ENCODE peak calls at places on chromosomes 4 and X, in four cellular contexts. Z is fibroblast of lung, Y is right lobe of liver, C is IMR-90. J is an unnamed sample. For H3K36me3, the result is how much of the 10 kb centered on the place peaks cover.

GRCh38 chrX:74383611-74384010 is 37.7 kb upstream of the SLC16A2 start:
- DNase-seq in Z (peak), Y (no peak), C (peak), J (peak)

GRCh38 chr4:2827874-2828751 is 15.5 kb upstream of the ADD1 start:
- DNase-seq in Z (no peak), Y (peak), C (no peak), J (no peak)

GRCh38 chrX:11579856-11580595 is 85.7 kb downstream of the ARHGAP6 start:
- DNase-seq in Z (no peak), Y (no peak), C (no peak), J (no peak)

GRCh38 chr4:177441061-177441802 is 1.0 kb downstream of the AGA start:
- DNase-seq in Z (peak), Y (no peak), C (peak), J (no peak)

GRCh38 chr4:188735082-188735481 is 595.8 kb downstream of the TRIML1 start:
- DNase-seq in Z (no peak), Y (no peak), C (no peak), J (no peak)

GRCh38 chr4:167117273-167117672 is 117.0 kb downstream of the SPOCK3 start:
- DNase-seq in Z (no peak), Y (no peak), C (no peak), J (no peak)

GRCh38 chrX:41667631-41668030 is 21.1 kb upstream of the GPR34 start:
- DNase-seq in Z (no peak), Y (no peak), C (no peak), J (no peak)

GRCh38 chrX:40145001-40145631 is 47.4 kb upstream of the BCOR start:
- DNase-seq in Z (no peak), Y (no peak), C (no peak), J (no peak)

GRCh38 chr4:2928242-2929155 is 34.7 kb downstream of the NOP14 start:
- DNase-seq in Z (no peak), Y (peak), C (no peak), J (no peak)

GRCh38 chrX:18927558-18927957 is 56.4 kb downstream of the PHKA2 start:
- DNase-seq in Z (no peak), Y (no peak), C (no peak), J (no peak)

GRCh38 chr4:10577018-10577417 is 107.5 kb downstream of the CLNK start:
- DNase-seq in Z (no peak), Y (no peak), C (no peak), J (no peak)

GRCh38 chr4:143700420-143701352 is at the start of gene FREM3:
- DNase-seq in Z (no peak), Y (peak), C (no peak), J (no peak)

GRCh38 chrX:107825698-107826285 is at the start of gene MID2:
- DNase-seq in Z (peak), Y (peak), C (no peak), J (no peak)

GRCh38 chr4:185112104-185112503 is 31.0 kb upstream of the SLC25A4 start:
- DNase-seq in Z (peak), Y (no peak), C (peak), J (peak)

GRCh38 chr4:113958766-113959540 is 20.5 kb downstream of the ARSJ start:
- DNase-seq in Z (peak), Y (no peak), C (peak), J (peak)

GRCh38 chr4:158155656-158156356 is 17.0 kb downstream of the GASK1B start:
- DNase-seq in Z (no peak), Y (no peak), C (no peak), J (no peak)

GRCh38 chr4:89142691-89143669 is 31.6 kb downstream of the TIGD2 start:
- DNase-seq in Z (no peak), Y (no peak), C (no peak), J (no peak)

GRCh38 chrX:53319614-53320542 is 38.5 kb upstream of the IQSEC2 start:
- DNase-seq in Z (no peak), Y (no peak), C (no peak), J (no peak)

GRCh38 chrX:118530537-118530936 is 34.9 kb downstream of the DOCK11 start:
- DNase-seq in Z (peak), Y (no peak), C (peak), J (no peak)

GRCh38 chr4:82721819-82722423 is 76.7 kb downstream of the SCD5 start:
- DNase-seq in Z (peak), Y (no peak), C (peak), J (no peak)

GRCh38 chrX:21166302-21166982 is 207.8 kb upstream of the CNKSR2 start:
- DNase-seq in Z (peak), Y (no peak), C (peak), J (peak)

GRCh38 chr4:125728568-125728967 is 413.8 kb downstream of the FAT4 start:
- DNase-seq in Z (peak), Y (no peak), C (peak), J (peak)

GRCh38 chr4:89298160-89298559 is 9.4 kb downstream of the GPRIN3 start:
- DNase-seq in Z (no peak), Y (no peak), C (no peak), J (no peak)

GRCh38 chrX:87900320-87900908 is 382.8 kb downstream of the KLHL4 start:
- DNase-seq in Z (no peak), Y (no peak), C (no peak), J (no peak)

GRCh38 chrX:35842657-35843056 is 44.5 kb downstream of the MAGEB16 start:
- DNase-seq in Z (no peak), Y (no peak), C (no peak), J (no peak)

GRCh38 chr4:101348367-101348827 is 1.1 kb upstream of the PPP3CA start:
- DNase-seq in Z (no peak), Y (peak), C (peak), J (no peak)

GRCh38 chr4:56038763-56039162 is 90.0 kb downstream of the CEP135 start:
- DNase-seq in Z (no peak), Y (no peak), C (no peak), J (no peak)

GRCh38 chr4:76850010-76850441 is 47.9 kb downstream of the SOWAHB start:
- DNase-seq in Z (peak), Y (no peak), C (peak), J (peak)

GRCh38 chr4:74267998-74268606 is 40.2 kb upstream of the EPGN start:
- DNase-seq in Z (peak), Y (no peak), C (peak), J (peak)

GRCh38 chr4:100348472-100348871 is 158.2 kb upstream of the DDIT4L start:
- DNase-seq in Z (peak), Y (no peak), C (peak), J (peak)

GRCh38 chr4:68372588-68372987 is 22.7 kb upstream of the YTHDC1 start:
- DNase-seq in Z (no peak), Y (no peak), C (peak), J (no peak)

GRCh38 chr4:27251788-27252187 is 391.1 kb downstream of the STIM2 start:
- DNase-seq in Z (no peak), Y (no peak), C (no peak), J (no peak)

DNA sequence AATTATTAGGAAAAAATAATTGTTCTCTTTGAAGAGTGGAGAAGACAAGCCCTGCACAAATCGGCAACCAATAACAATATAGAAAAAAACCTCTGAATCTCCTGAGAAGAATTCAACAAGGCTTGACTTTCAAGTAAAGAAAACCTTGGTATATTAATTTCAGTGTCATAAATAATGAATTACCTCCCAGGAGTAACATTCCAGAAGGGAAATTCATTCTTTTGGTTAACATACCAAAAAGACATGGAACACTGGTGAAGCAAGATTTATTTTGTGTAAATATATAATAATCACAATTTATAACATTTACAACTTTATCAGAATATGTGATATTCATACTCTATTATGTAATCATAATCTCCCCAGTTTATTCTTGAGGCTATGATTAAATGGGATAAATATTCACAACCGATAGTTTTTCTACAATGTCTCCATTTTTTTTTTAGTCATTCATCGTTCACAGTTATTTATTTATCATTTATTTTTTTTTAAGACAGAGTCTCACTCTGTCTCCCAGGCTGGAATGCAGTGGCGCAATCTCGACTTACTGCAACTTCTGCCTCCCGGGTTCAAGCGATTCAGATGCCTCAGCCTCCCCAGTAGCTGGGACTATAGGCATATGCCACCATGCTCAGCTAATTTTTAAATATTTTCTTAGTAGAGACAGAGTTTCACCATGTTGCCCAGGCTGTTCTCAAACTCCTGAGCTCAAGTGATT is 53.0 kb upstream of the RPS6KA6 start:
- DNase-seq in Z (peak), Y (no peak), C (peak), J (no peak)
- H3K36me3 ChIP-seq in Z (under half), Y (under half), C (under half), J (under half)

DNA sequence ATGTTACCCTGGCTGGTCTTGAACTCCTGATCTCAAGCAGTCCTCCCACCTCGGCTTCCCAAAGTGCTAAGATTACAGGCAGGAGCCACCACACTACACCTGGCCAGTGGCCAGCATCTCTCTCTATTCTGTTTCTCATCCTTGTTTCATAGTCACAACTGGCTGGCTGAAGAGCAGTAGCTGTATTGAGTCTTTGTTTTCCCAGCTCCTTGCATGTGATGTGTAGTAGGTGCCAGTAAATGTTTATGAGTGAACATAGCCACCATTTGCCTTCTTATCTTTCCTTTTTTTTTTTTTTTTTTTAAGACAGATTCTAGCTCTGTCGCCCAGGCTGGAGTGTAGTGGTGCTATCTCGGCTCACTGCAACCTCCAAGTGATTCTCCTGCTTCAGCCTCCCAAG is 23.6 kb downstream of the NUDT9 start:
- DNase-seq in Z (no peak), Y (no peak), C (no peak), J (no peak)
- H3K36me3 ChIP-seq in Z (under half), Y (under half), C (under half), J (under half)

GRCh38 chr4:15066140-15066539 is 63.9 kb downstream of the CPEB2 start:
- DNase-seq in Z (no peak), Y (no peak), C (no peak), J (no peak)
- H3K36me3 ChIP-seq in Z (under half), Y (under half), C (under half), J (under half)

DNA sequence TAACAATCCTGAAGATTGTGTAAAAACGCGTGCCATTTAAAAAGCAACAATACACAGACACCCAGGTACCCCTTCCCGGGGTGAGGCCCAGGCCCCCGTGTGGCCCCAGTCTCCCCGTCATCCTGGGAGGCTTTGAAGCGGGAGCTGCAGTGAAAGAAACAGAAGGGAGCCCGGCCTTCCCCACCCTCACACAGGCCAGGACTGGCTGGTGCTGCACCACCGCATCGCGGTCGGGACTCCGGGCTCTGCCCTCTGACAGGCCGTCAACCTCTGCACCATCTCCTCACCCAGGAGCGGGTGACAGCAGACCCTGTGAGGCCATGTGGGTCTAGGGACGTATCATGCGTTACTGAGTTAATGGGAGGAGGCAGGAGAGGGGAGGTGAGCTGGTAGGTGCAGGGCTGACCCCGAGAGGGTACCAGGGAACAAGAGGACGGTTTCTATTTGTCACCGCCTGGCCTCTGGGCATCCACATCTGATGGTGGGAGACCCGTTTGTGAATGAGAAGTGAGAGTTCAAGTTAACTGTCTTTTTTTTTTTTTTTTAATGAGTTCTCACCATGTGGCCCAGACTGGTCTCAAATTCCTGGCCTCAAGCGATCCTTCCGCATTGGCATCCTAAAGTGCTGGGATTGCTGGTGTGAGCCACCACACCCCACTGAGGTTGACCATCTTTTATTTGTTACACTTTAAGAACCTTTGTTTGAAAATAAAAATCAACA is 27.3 kb downstream of the PIGG start:
- DNase-seq in Z (no peak), Y (no peak), C (no peak), J (no peak)
- H3K36me3 ChIP-seq in Z (under half), Y (under half), C (half or more), J (under half)

GRCh38 chrX:144334577-144334976 is 450.7 kb downstream of the UBE2NL start:
- DNase-seq in Z (no peak), Y (no peak), C (no peak), J (no peak)
- H3K36me3 ChIP-seq in Z (under half), Y (under half), C (under half), J (under half)

GRCh38 chr4:48538358-48538757 is 48.3 kb downstream of the ZAR1 start:
- DNase-seq in Z (no peak), Y (no peak), C (no peak), J (no peak)

GRCh38 chr4:48543796-48544195 is 53.7 kb downstream of the ZAR1 start:
- DNase-seq in Z (no peak), Y (no peak), C (peak), J (no peak)

GRCh38 chr4:48546336-48546735 is 56.3 kb downstream of the ZAR1 start:
- DNase-seq in Z (peak), Y (no peak), C (peak), J (peak)

DNA sequence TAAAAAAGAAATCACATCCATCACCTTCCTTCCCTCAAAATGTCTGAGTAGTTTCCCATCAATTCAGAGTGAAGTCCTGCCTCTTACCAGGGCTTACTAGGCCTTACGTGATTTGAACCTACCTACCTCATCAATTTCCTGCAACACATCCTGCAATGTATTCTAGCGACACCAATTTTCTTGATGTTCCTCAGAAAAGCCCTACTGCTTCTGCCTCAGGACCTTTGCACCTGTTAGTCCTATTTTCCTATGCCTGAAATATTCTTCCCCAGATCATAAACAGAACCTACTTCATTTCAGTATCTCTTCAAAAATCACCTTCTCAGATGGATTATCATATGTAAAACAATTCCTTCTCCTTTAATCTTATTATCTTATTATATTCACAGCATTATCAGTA is 52.8 kb downstream of the ZAR1 start:
- DNase-seq in Z (no peak), Y (no peak), C (no peak), J (no peak)
- H3K36me3 ChIP-seq in Z (under half), Y (under half), C (under half), J (under half)

DNA sequence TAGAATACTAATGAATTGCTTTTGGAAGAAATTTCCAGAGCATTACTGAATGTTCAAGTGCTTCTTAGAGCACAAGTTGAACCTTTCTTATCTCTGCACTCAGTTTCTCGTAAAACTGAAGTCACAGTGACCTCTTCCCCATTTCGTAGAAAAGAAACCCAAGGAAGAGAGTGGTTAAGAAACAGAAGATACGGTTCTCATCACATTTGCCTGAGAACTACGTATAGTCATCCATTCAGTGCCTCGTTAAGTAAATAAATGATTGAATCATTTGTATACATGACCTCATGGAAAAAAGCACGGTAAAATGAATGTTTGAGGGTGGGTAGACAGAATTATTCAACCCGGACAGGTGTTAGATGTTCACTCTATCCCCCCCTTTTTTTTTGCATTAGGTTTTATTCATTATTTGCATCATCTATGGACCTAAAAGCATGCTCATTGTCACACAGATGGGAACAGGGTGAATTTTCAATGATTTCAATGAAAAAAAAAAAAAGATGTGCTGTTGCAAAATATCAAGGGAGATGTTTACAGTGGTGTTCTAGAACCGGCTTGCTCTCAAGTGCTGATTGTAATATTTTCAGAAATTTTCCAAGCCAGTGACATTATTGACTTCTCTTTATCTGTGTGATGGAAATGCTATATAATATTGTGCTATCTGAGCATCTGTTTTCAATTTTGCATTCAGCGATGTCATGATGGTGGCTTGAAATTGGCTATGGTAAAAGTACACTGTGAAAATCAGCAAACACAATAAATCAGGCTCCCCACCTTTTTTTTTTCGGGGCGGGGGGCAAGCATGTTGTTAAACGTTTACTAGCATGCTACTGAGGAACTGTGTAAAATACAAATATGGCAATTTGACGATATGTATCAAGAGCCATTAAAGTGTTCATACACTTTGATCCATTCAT is 4.3 kb downstream of the RHOH start:
- DNase-seq in Z (peak), Y (no peak), C (peak), J (no peak)
- H3K36me3 ChIP-seq in Z (under half), Y (under half), C (under half), J (under half)

DNA sequence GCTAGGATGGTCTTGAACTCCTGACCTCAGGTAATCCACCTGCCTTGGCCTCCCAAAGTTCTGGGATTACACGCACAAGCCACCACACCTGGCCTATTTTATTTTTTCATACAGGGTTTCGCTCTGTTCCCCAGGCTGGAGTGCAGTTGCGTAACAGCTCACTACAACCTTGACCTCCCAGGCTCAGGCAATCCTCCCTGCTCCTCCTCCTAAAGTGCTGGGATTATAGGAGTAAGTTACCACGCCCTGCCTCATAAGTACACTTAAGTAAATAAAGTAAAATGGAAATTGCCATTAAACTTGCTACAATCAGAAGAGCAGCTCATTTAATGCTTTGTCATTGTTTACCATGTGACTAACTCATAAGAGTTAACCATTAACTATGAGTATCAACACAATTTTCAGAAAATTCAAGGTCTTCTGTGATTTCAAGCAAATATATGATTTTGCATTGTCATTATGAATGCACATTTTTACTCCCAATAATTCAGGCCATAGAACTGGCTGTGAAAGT is 12.3 kb downstream of the UGDH start:
- DNase-seq in Z (peak), Y (peak), C (peak), J (no peak)
- H3K36me3 ChIP-seq in Z (under half), Y (under half), C (under half), J (half or more)